ENCODE peak calls at places on chromosomes 5 and 9, in seven cellular contexts. N is astrocyte, O is gastrocnemius medialis, J is heart left ventricle, Q is brain microvascular endothelial cell, R is mesothelial cell of epicardium, P is epithelial cell of esophagus. M is an unnamed sample.

GRCh38 chr5:71482132-71482531 is 26.7 kb downstream of the BDP1 start:
- DNase-seq in N (peak; percentile 41), Q (peak; percentile 56), P (peak; percentile 75), R (no peak), J (no peak), O (no peak), M (peak; percentile 58)

GRCh38 chr9:125534934-125535701 is 171.9 kb downstream of the MAPKAP1 start:
- DNase-seq in R (no peak), P (no peak), O (no peak), N (no peak), J (no peak), Q (no peak), M (no peak)

GRCh38 chr9:107945961-107946360 is 456.4 kb upstream of the KLF4 start:
- DNase-seq in Q (no peak), N (no peak), J (no peak), P (no peak), O (no peak), R (no peak), M (no peak)

GRCh38 chr5:156934450-156935211 is 28.4 kb downstream of the TIMD4 start:
- DNase-seq in J (no peak), R (no peak), N (no peak), Q (no peak), O (no peak), P (no peak), M (no peak)

GRCh38 chr9:127608104-127608966 is 3.7 kb upstream of the STXBP1 start:
- DNase-seq in P (peak; percentile 71), R (peak; percentile 87), O (peak; percentile 44), J (peak; percentile 81), Q (no peak), N (no peak), M (peak; percentile 74)

GRCh38 chr5:168624850-168625357 is 45.7 kb upstream of the PANK3 start:
- DNase-seq in R (no peak), Q (no peak), O (no peak), J (no peak), N (no peak), P (peak; percentile 85), M (peak; percentile 17)

GRCh38 chr9:124329996-124330714 is 72.4 kb downstream of the NEK6 start:
- DNase-seq in Q (no peak), O (peak; percentile 46), R (no peak), N (no peak), J (no peak), P (no peak), M (no peak)

GRCh38 chr9:28270156-28270555 is 696.9 kb upstream of the C9orf72 start:
- DNase-seq in P (peak; percentile 56), R (no peak), Q (no peak), O (no peak), J (no peak), N (no peak), M (peak; percentile 42)

GRCh38 chr5:122673343-122673742 is 101.5 kb upstream of the SNX2 start:
- DNase-seq in R (no peak), P (no peak), J (peak; percentile 38), O (no peak), Q (peak; percentile 32), N (peak; percentile 10), M (no peak)

GRCh38 chr5:79834420-79835219 is 145.0 kb downstream of the CMYA5 start:
- DNase-seq in R (no peak), O (no peak), N (no peak), Q (no peak), J (no peak), P (no peak), M (no peak)

GRCh38 chr5:125696762-125697161 is 726.4 kb upstream of the GRAMD2B start:
- DNase-seq in P (peak; percentile 62), N (peak; percentile 97), R (no peak), O (no peak), J (peak; percentile 25), Q (peak; percentile 82), M (peak; percentile 68)

GRCh38 chr5:169416583-169417196 is 115.8 kb upstream of the SLIT3 start:
- DNase-seq in J (peak; percentile 83), P (peak; percentile 8), O (no peak), R (no peak), N (peak; percentile 90), Q (peak; percentile 91), M (peak; percentile 86)

GRCh38 chr5:133738271-133738670 is 125.9 kb upstream of the FSTL4 start:
- DNase-seq in Q (no peak), O (no peak), N (peak; percentile 37), J (no peak), P (peak; percentile 69), R (no peak), M (peak; percentile 50)

GRCh38 chr5:2029206-2029605 is 146.5 kb upstream of the IRX4 start:
- DNase-seq in N (no peak), J (no peak), P (no peak), R (no peak), Q (no peak), O (no peak), M (peak; percentile 35)

GRCh38 chr5:150589791-150590601 is 50.5 kb upstream of the SYNPO start:
- DNase-seq in R (no peak), O (peak; percentile 56), Q (no peak), N (no peak), P (no peak), J (peak; percentile 77), M (no peak)

GRCh38 chr5:145859897-145860296 is 12.9 kb downstream of the GRXCR2 start:
- DNase-seq in O (no peak), Q (no peak), N (no peak), J (no peak), P (no peak), R (no peak), M (no peak)

GRCh38 chr5:50853151-50853550 is 186.7 kb downstream of the PARP8 start:
- DNase-seq in O (peak; percentile 8), P (no peak), J (peak; percentile 25), R (no peak), N (no peak), Q (no peak), M (no peak)

GRCh38 chr5:52562473-52562872 is 225.2 kb upstream of the ITGA1 start:
- DNase-seq in P (no peak), O (no peak), Q (no peak), J (no peak), N (no peak), R (no peak), M (no peak)

GRCh38 chr5:52564594-52564993 is 223.1 kb upstream of the ITGA1 start:
- DNase-seq in R (no peak), O (no peak), Q (no peak), P (no peak), N (no peak), J (no peak), M (no peak)

GRCh38 chr5:52560366-52560765 is 227.3 kb upstream of the ITGA1 start:
- DNase-seq in R (no peak), Q (no peak), P (peak; percentile 22), J (no peak), N (no peak), O (no peak), M (peak; percentile 5)
- TF ChIP-seq CTCF in R (peak; percentile 11), Q (no peak), P (no peak), J (no peak), N (no peak), O (no peak), M (peak; percentile 2)

GRCh38 chr9:87810691-87811178 is 71.9 kb upstream of the SPATA31E1 start:
- DNase-seq in P (no peak), Q (no peak), R (no peak), J (no peak), N (no peak), O (no peak), M (no peak)

GRCh38 chr9:87812375-87813118 is 70.1 kb upstream of the SPATA31E1 start:
- DNase-seq in P (peak; percentile 62), O (no peak), Q (peak; percentile 85), J (no peak), N (peak; percentile 81), R (no peak), M (peak; percentile 62)

GRCh38 chr9:87816041-87816440 is 66.6 kb upstream of the SPATA31E1 start:
- DNase-seq in Q (no peak), N (no peak), P (peak; percentile 29), O (no peak), R (no peak), J (no peak), M (no peak)

GRCh38 chr9:87810008-87810407 is 72.7 kb upstream of the SPATA31E1 start:
- DNase-seq in R (no peak), J (no peak), O (no peak), N (no peak), Q (no peak), P (no peak), M (no peak)

DNA sequence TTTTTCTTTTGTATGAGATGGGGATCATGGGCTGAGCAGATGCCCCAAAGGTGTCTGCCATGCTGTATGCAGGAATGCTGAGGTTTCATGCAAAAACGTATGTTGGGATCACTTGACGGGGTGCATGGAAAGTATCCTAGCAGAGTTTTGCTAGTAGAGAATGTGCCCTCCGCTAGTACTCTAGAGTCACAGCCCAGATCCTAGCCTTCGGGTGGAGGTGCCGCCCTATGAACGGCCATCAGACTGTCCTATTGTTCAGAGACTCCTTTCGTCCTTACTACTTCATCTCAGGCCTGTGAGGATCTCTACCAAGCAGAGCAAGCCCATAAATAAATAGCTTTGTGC is 69.6 kb upstream of the SPATA31E1 start:
- DNase-seq in P (no peak), N (no peak), J (no peak), O (no peak), R (no peak), Q (no peak), M (no peak)
- TF ChIP-seq CTCF in P (no peak), N (no peak), J (no peak), O (no peak), R (no peak), Q (no peak), M (no peak)

DNA sequence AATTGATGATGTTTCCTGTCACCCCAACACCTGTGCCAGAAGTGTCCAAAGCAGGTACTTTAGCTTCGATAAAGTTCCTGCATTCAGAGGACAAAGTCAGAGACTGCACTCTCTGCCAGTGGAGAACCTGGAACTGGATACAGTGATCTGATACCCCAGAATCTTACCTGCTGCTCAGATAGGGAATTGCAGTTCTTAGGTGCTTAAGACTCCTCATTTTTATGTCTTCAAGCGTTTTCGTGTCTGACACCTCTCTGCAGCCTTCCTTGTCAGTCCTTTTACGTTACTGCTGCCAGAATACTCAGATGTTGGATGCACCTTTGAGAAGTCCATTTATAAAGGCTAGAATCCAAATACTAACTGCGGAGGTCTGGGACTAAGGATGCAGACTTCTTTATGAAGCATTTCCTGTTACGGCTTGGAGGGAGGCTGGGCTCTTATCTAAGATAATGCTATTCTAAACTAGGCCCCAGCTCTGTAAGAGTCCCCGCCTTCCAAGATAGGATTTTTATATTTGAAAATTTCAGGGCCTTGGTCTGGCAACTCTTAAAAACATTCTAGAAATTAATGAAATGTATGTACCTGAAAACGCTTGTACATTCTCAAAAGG is 1.9 kb downstream of the ISOC1 start:
- DNase-seq in O (no peak), P (peak; percentile 33), Q (no peak), N (no peak), J (no peak), R (no peak), M (no peak)
- TF ChIP-seq CTCF in O (no peak), P (peak; percentile 35), Q (no peak), N (no peak), J (no peak), R (no peak), M (peak; percentile 2)

DNA sequence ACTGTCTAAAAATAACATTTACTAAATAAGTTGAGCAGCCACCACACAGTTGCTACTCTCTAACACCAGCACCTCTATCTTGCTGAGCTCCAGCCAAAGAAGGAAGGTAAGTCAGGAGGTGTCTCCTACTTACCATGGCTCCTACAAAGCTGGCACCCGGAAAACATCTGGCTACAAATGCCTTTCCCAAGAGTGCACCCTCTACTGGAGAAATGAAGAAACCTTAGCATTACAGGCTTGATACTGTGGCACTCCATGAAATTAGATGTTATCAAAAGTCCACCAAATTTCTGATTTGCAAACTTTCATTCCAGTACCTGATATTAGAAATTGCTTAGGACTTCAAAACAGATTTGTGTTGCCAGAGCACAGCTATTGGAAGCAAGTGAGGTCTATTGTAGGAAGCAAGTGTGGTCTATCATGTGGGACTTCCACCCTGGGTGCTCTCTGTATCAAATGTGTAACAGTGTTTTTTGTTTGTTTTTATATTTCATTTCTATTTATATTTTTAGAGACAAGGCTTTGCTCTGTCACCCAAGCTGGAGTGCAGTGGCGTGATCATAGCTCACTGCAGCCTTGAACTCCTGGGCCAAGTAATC is 25.7 kb upstream of the RFK start:
- DNase-seq in P (peak; percentile 53), N (no peak), Q (no peak), R (no peak), O (no peak), J (no peak), M (no peak)
- TF ChIP-seq CTCF in P (peak; percentile 68), N (peak; percentile 51), Q (peak; percentile 78), R (peak; percentile 33), O (peak; percentile 7), J (peak; percentile 30), M (peak; percentile 78)

M was measured in mammary epithelial cell.